ENCODE peak calls at places on chromosomes 12 and 14, in five cellular contexts. D is Panc1, F is ovary, A is mammary epithelial cell, Q is choroid plexus epithelial cell. T is an unnamed sample.

GRCh38 chr12:58233886-58234285 is 292.5 kb downstream of the ATP23 start:
- DNase-seq in D (no peak), F (no peak), A (no peak), Q (no peak), T (no peak)

GRCh38 chr14:101630056-101630960 is 69.0 kb downstream of the DIO3 start:
- DNase-seq in A (no peak), Q (no peak), F (no peak), D (no peak), T (no peak)

GRCh38 chr12:110338754-110339153 is 57.7 kb downstream of the ATP2A2 start:
- DNase-seq in Q (peak), F (no peak), A (no peak), D (no peak), T (no peak)

GRCh38 chr14:34623506-34623905 is 6.4 kb downstream of the SNX6 start:
- DNase-seq in F (no peak), Q (peak), A (peak), D (no peak), T (no peak)

GRCh38 chr12:88947486-88948043 is 367.3 kb upstream of the KITLG start:
- DNase-seq in F (no peak), A (no peak), D (no peak), Q (no peak), T (no peak)

GRCh38 chr12:108822458-108823205 is 34.8 kb downstream of the SSH1 start:
- DNase-seq in F (no peak), A (no peak), D (no peak), Q (peak), T (no peak)

GRCh38 chr12:52075409-52075724 is 4.1 kb upstream of the SMIM41 start:
- DNase-seq in F (no peak), D (no peak), Q (no peak), A (no peak), T (no peak)

GRCh38 chr14:65156568-65157366 is 54.5 kb upstream of the MAX start:
- DNase-seq in Q (peak), A (peak), D (no peak), F (peak), T (peak)

GRCh38 chr12:114916531-114916930 is 232.6 kb upstream of the TBX3 start:
- DNase-seq in D (no peak), A (no peak), F (no peak), Q (peak), T (peak)

GRCh38 chr12:114750905-114751304 is 66.9 kb upstream of the TBX3 start:
- DNase-seq in D (no peak), Q (no peak), F (no peak), A (no peak), T (no peak)

GRCh38 chr12:81758421-81759214 is 532 bp downstream of the PPFIA2 start:
- DNase-seq in A (no peak), Q (peak), F (peak), D (no peak), T (peak)

GRCh38 chr12:122790393-122791075 is 16.2 kb downstream of the CCDC62 start:
- DNase-seq in Q (no peak), D (no peak), F (no peak), A (peak), T (peak)

GRCh38 chr14:65879218-65880009 is 466.9 kb downstream of the FUT8 start:
- DNase-seq in D (peak), Q (peak), F (no peak), A (peak), T (peak)

GRCh38 chr12:82361461-82361915 is 3.2 kb downstream of the METTL25 start:
- DNase-seq in D (no peak), Q (no peak), F (no peak), A (no peak), T (no peak)

GRCh38 chr14:51807355-51807754 is 53.1 kb upstream of the GNG2 start:
- DNase-seq in Q (no peak), F (no peak), D (no peak), A (no peak), T (peak)

GRCh38 chr14:85090681-85091080 is 439.3 kb upstream of the FLRT2 start:
- DNase-seq in A (no peak), F (no peak), Q (peak), D (no peak), T (no peak)

GRCh38 chr12:27185234-27186045 is 58.6 kb upstream of the STK38L start:
- DNase-seq in A (peak), F (no peak), Q (peak), D (no peak), T (peak)

GRCh38 chr12:12890492-12890814 is 909 bp upstream of the GPRC5A start:
- DNase-seq in A (no peak), Q (no peak), D (no peak), F (peak), T (no peak)

GRCh38 chr14:33357225-33358010 is 418.7 kb downstream of the NPAS3 start:
- DNase-seq in F (no peak), A (no peak), D (no peak), Q (no peak), T (no peak)

GRCh38 chr12:110355080-110355479 is 48.4 kb downstream of the ANAPC7 start:
- DNase-seq in Q (peak), A (no peak), F (no peak), D (peak), T (no peak)

GRCh38 chr14:97113339-97113738 is 316.2 kb downstream of the VRK1 start:
- DNase-seq in F (no peak), A (no peak), Q (no peak), D (no peak), T (no peak)

DNA sequence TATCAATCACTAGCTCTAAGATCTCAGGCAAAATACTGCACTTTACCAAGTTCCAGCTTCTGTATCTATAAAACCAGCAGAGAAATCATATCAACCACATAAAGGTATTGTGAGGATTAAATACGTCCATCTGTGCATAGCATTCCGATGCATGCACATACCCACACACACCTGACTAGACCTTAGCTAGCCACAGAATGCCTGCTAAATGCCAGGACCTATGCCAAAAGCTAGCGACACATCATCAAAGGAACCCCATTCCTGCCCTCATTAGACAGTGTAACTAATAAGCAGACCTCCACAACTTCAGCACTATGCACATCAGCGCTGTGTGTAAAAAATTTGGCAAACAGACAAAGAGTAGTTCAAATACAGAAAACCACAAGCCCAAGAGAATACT is 185.2 kb downstream of the SLC2A13 start:
- DNase-seq in F (no peak), Q (no peak), A (no peak), D (no peak), T (no peak)
- H3K4me3 ChIP-seq in F (no peak), Q (no peak), A (no peak), D (no peak), T (no peak)

GRCh38 chr14:106547735-106548550 is 1021.6 kb downstream of the TMEM121 start:
- DNase-seq in F (no peak), A (no peak), D (no peak), Q (no peak), T (no peak)

GRCh38 chr14:106549064-106549463 is 1022.7 kb downstream of the TMEM121 start:
- DNase-seq in A (no peak), Q (no peak), F (no peak), D (no peak), T (no peak)

GRCh38 chr14:106556665-106557289 is 1030.4 kb downstream of the TMEM121 start:
- DNase-seq in F (peak), D (peak), Q (no peak), A (no peak), T (no peak)

GRCh38 chr14:106551265-106551664 is 1024.9 kb downstream of the TMEM121 start:
- DNase-seq in F (no peak), Q (no peak), D (no peak), A (no peak), T (no peak)
- TF ChIP-seq CTCF in F (no peak), Q (no peak), D (peak), A (no peak), T (no peak)

DNA sequence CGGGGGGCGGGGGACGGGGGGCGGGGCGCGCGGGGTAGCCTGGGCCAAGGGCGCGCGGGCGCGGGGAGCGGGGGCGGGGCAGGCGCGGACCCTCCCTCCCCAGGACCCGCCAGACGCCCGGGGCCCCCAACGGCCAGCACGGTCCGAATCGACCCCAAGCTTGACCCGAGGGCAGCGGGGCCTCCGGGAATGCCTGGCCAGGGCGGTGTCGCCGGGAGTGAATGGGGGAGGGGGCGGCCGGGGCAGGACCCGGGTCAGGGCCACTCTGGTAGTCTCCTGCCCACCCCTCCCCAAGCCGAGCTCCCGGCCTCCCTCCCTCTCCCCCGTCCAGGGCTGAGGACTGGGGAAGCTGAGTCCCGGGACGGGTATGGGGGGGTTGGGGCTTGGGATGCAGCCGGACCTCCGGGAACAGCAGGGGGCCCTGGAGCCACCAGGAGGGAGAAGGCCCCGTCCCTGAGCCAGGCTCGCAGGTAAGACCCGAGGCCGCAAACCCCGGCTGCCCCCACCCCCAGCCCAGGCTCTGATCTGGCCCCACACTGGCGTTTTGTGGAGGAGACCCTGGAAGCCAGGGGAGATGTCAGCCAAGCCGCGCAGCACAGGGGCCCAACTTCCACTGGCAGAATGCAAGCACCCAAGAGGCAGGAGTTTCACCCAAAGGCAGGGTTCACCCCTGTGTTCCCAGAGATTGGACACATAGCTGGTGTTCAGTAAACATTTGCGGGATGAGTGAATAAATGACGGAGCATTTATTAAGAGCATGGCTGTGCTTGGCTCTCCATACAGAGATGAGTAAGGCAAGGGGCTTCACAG is 555 bp upstream of the GALNT9 start:
- DNase-seq in A (no peak), D (no peak), F (no peak), Q (no peak), T (no peak)
- H3K4me3 ChIP-seq in A (no peak), D (no peak), F (no peak), Q (no peak), T (no peak)

GRCh38 chr12:650983-651382 is 12.3 kb downstream of the NINJ2 start:
- DNase-seq in D (no peak), A (no peak), Q (peak), F (no peak), T (no peak)
- TF ChIP-seq CTCF in D (no peak), A (no peak), Q (peak), F (no peak), T (peak)

GRCh38 chr14:76918176-76918750 is 92.1 kb downstream of the LRRC74A start:
- DNase-seq in D (no peak), Q (peak), F (peak), A (no peak), T (peak)
- H3K4me3 ChIP-seq in D (no peak), Q (no peak), F (no peak), A (no peak), T (no peak)

GRCh38 chr14:63833728-63834127 is 19.1 kb upstream of the SYNE2 start:
- DNase-seq in D (no peak), Q (peak), F (no peak), A (no peak), T (no peak)
- TF ChIP-seq CTCF in D (no peak), Q (no peak), F (no peak), A (no peak), T (no peak)

T was measured in astrocyte of the spinal cord.